ENCODE peak calls at places on chromosome 3, in eight cellular contexts. F is choroid plexus epithelial cell; Y is esophagus squamous epithelium; Z is cardiac muscle cell; A is psoas muscle; G is CD4-positive, alpha-beta memory T cell; R is right lobe of liver; T is BJ. W is an unnamed sample.

GRCh38 chr3:177199206-177199765 is 2.0 kb upstream of the TBL1XR1 start:
- DNase-seq in G (peak), F (no peak), T (no peak), R (no peak), A (no peak), Y (no peak), Z (no peak), W (no peak)

GRCh38 chr3:12351145-12351544 is 62.3 kb downstream of the PPARG start:
- DNase-seq in G (no peak), R (peak), Z (peak), Y (no peak), A (peak), F (no peak), T (no peak), W (no peak)

GRCh38 chr3:49373563-49373962 is 15.4 kb upstream of the GPX1 start:
- DNase-seq in R (no peak), T (no peak), Y (no peak), G (no peak), A (no peak), F (no peak), Z (no peak), W (no peak)

GRCh38 chr3:45546636-45547201 is 47.8 kb upstream of the LIMD1 start:
- DNase-seq in A (peak), G (no peak), T (no peak), F (no peak), Y (no peak), Z (no peak), R (no peak), W (no peak)

GRCh38 chr3:69144631-69145244 is 22.3 kb upstream of the LMOD3 start:
- DNase-seq in R (no peak), G (no peak), T (no peak), Z (no peak), F (peak), A (no peak), Y (no peak), W (peak)

GRCh38 chr3:85090495-85090894 is 131.7 kb downstream of the CADM2 start:
- DNase-seq in Y (no peak), A (no peak), F (no peak), Z (no peak), R (peak), G (no peak), T (no peak), W (no peak)

GRCh38 chr3:103181175-103181574 is 746.4 kb downstream of the ZPLD1 start:
- DNase-seq in Y (no peak), G (no peak), R (no peak), Z (no peak), T (no peak), F (no peak), A (no peak), W (no peak)

GRCh38 chr3:147397911-147398809 is 8.2 kb downstream of the ZIC4 start:
- DNase-seq in Y (no peak), G (no peak), R (no peak), T (no peak), F (peak), A (no peak), Z (no peak), W (no peak)

GRCh38 chr3:185176756-185177359 is 24.0 kb upstream of the C3orf70 start:
- DNase-seq in T (no peak), A (no peak), G (no peak), Z (peak), Y (no peak), F (peak), R (no peak), W (peak)

GRCh38 chr3:167876603-167877325 is 141.2 kb downstream of the SERPINI1 start:
- DNase-seq in G (no peak), A (no peak), F (peak), Y (no peak), R (no peak), Z (peak), T (no peak), W (no peak)

GRCh38 chr3:70981252-70981933 is 602.1 kb downstream of the FOXP1 start:
- DNase-seq in A (no peak), R (no peak), Y (no peak), F (no peak), T (no peak), G (no peak), Z (no peak), W (no peak)

GRCh38 chr3:8629151-8630021 is 15.2 kb downstream of the SSUH2 start:
- DNase-seq in Z (peak), A (peak), T (peak), F (peak), Y (no peak), G (no peak), R (no peak), W (no peak)

GRCh38 chr3:184710870-184711365 is 946 bp downstream of the MAGEF1 start:
- DNase-seq in F (no peak), Y (no peak), G (peak), R (no peak), A (no peak), Z (peak), T (no peak), W (no peak)

GRCh38 chr3:177237206-177237605 is 39.9 kb upstream of the TBL1XR1 start:
- DNase-seq in F (no peak), Y (no peak), T (no peak), Z (no peak), A (no peak), G (no peak), R (no peak), W (no peak)

GRCh38 chr3:128170866-128171516 is 17.7 kb downstream of the EEFSEC start:
- DNase-seq in T (peak), F (peak), A (peak), Z (peak), Y (no peak), R (peak), G (no peak), W (no peak)

GRCh38 chr3:194877311-194878119 is 191.8 kb downstream of the FAM43A start:
- DNase-seq in Y (no peak), Z (peak), G (no peak), F (no peak), A (no peak), T (no peak), R (no peak), W (no peak)

GRCh38 chr3:184003187-184003967 is 14.3 kb downstream of the ABCC5 start:
- DNase-seq in G (no peak), Y (no peak), T (peak), R (no peak), F (peak), A (no peak), Z (peak), W (no peak)

GRCh38 chr3:113234688-113235260 is 23.4 kb downstream of the BOC start:
- DNase-seq in Z (peak), F (peak), T (no peak), Y (no peak), R (no peak), G (no peak), A (no peak), W (no peak)

GRCh38 chr3:151480492-151480891 is 19.6 kb upstream of the IGSF10 start:
- DNase-seq in F (no peak), Y (no peak), G (no peak), A (no peak), Z (no peak), T (no peak), R (no peak), W (no peak)

GRCh38 chr3:117892991-117893390 is 1141.7 kb downstream of the IGSF11 start:
- DNase-seq in Z (no peak), Y (no peak), A (no peak), T (no peak), G (no peak), F (peak), R (no peak), W (no peak)

GRCh38 chr3:46318207-46318606 is 35.7 kb upstream of the CCR2 start:
- DNase-seq in R (no peak), G (no peak), Z (no peak), A (no peak), T (no peak), Y (no peak), F (no peak), W (no peak)

GRCh38 chr3:188021041-188021440 is 132.9 kb upstream of the LPP start:
- DNase-seq in T (no peak), F (peak), Z (peak), R (no peak), Y (no peak), G (no peak), A (no peak), W (no peak)

GRCh38 chr3:128749035-128749434 is 23.1 kb downstream of the RAB7A start:
- DNase-seq in A (no peak), G (no peak), F (no peak), Y (no peak), T (no peak), Z (no peak), R (no peak), W (no peak)

GRCh38 chr3:195551381-195551978 is 8.4 kb upstream of the PPP1R2 start:
- DNase-seq in G (no peak), Y (no peak), R (no peak), Z (peak), A (no peak), T (no peak), F (peak), W (no peak)

GRCh38 chr3:83034806-83035703 is 1273.6 kb upstream of the GBE1 start:
- DNase-seq in R (no peak), A (no peak), Z (no peak), G (no peak), F (no peak), Y (no peak), T (no peak), W (no peak)

DNA sequence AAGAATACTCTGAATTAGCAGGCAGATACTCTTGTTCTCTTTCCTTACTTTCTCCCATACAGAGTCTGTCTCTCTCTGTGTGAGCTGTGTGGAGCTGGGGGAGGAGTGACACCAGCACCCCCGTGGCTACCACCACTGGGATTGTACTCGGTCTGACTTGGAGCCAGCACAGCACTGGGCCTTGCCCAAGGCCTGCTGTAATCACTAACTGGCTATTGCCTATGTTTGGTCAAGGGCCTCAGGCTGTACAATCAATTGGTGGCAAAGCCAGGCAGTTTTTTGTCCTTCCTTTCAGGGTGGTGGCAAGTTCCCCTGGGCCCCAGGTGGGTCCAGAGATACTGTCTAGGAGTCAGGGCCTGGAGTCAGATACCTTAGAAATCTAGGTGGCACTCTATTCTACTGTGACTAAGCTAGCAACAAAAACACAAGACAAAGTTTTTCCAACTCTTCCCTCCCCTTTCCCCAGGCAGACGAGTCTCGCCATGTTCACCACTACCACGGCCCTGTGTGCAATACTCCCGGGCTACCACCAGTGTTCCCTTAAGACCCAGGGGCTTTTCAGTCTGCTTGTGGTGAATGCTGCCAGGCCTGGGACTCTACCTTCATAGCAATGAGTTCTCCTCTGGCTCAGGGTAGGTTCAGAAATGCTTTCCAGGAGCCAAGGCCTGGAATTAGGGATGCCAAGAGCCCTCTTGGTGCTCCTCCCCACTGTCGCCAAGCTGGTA is 151.8 kb downstream of the KCNAB1 start:
- DNase-seq in R (no peak), T (no peak), Z (no peak), A (no peak), G (no peak), F (no peak), Y (no peak), W (no peak)
- H3K4me3 ChIP-seq in R (no peak), T (no peak), Z (no peak), A (no peak), G (no peak), F (no peak), Y (no peak), W (no peak)

GRCh38 chr3:42654331-42655201 is 1.1 kb downstream of the ZBTB47 start:
- DNase-seq in G (no peak), F (peak), R (peak), Z (peak), T (no peak), Y (no peak), A (peak), W (no peak)

GRCh38 chr3:42656680-42657610 is 3.4 kb downstream of the ZBTB47 start:
- DNase-seq in R (no peak), A (no peak), G (no peak), F (no peak), Z (no peak), Y (no peak), T (no peak), W (no peak)

GRCh38 chr3:42653560-42654330 is at the start of gene ZBTB47:
- DNase-seq in Z (peak), G (no peak), F (peak), Y (no peak), A (peak), R (peak), T (no peak), W (no peak)

GRCh38 chr3:42655980-42656679 is 2.6 kb downstream of the ZBTB47 start:
- DNase-seq in T (no peak), Z (peak), A (peak), Y (no peak), R (no peak), G (no peak), F (peak), W (no peak)

GRCh38 chr3:42655331-42655888 is 1.9 kb downstream of the ZBTB47 start:
- DNase-seq in Y (no peak), F (no peak), A (peak), R (no peak), G (no peak), T (no peak), Z (no peak), W (no peak)
- H3K4me3 ChIP-seq in Y (peak), F (peak), A (peak), R (peak), G (no peak), T (peak), Z (no peak), W (no peak)

GRCh38 chr3:190497809-190498208 is 16.1 kb upstream of the IL1RAP start:
- DNase-seq in F (peak), T (no peak), Z (peak), Y (no peak), A (no peak), G (no peak), R (no peak), W (no peak)
- H3K4me3 ChIP-seq in F (no peak), T (no peak), Z (no peak), Y (no peak), A (no peak), G (no peak), R (no peak), W (no peak)

DNA sequence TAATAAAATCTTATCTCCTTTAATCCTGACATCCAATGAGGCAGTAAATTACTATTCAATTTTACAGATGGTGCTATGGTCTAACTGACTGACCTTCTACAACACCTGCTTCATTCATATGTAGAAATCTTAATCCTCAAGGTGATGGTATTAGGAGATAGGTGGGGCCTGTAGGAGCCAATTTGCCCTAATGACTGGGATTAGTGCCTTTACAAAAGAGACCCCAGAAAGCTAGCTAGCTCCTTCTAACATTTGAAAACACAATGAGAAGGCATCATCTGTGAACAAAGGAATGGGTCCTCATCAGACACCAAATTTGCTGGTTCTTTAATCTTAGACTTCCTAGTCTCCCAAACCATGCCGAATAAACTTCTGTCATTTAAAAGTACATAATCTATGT is 137.4 kb upstream of the UBP1 start:
- DNase-seq in Z (no peak), T (no peak), F (no peak), G (no peak), A (no peak), R (no peak), Y (no peak), W (no peak)
- H3K4me3 ChIP-seq in Z (no peak), T (no peak), F (no peak), G (no peak), A (no peak), R (no peak), Y (no peak), W (no peak)

GRCh38 chr3:89179355-89179997 is 72.1 kb downstream of the EPHA3 start:
- DNase-seq in F (peak), A (no peak), Y (no peak), Z (peak), R (no peak), G (no peak), T (no peak), W (peak)
- H3K4me3 ChIP-seq in F (no peak), A (no peak), Y (no peak), Z (no peak), R (no peak), G (no peak), T (no peak), W (no peak)

W was measured in Jurkat, Clone E6-1.